ENCODE peak calls at places on chromosomes 4 and X, in ten cellular contexts. Z is M059J; F is neural crest cell; J is endodermal cell; L is activated T-cell treated with anti-CD3 and anti-CD28 coated beads, Interleukin-2, amount 50 U/mL, for 48 hours; M is posterior cingulate gyrus; T is IMR-90; U is activated naive CD4-positive, alpha-beta T cell treated with anti-CD3 and anti-CD28 coated beads, Interleukin-2, amount 10 ng/mL, durations not matched to agents 7 days and 5 days; Q is GDM1; P is stimulated activated CD4-positive, alpha-beta T cell treated with anti-CD3 and anti-CD28 coated beads, Interleukin-4, amount 100 ng/mL, for 1 hour. V is an unnamed sample.

GRCh38 chr4:124427095-124427767 is 285.3 kb downstream of the ANKRD50 start:
- DNase-seq in Z (no peak), F (no peak), J (no peak), L (no peak), M (no peak), T (no peak), U (no peak), Q (no peak), P (no peak), V (no peak)

GRCh38 chr4:4971796-4972195 is 47.5 kb downstream of the CYTL1 start:
- DNase-seq in Z (no peak), F (no peak), J (no peak), L (no peak), M (no peak), T (no peak), U (no peak), Q (no peak), P (no peak), V (no peak)

GRCh38 chr4:6354119-6354518 is 84.5 kb downstream of the WFS1 start:
- DNase-seq in Z (no peak), F (no peak), J (no peak), L (no peak), M (no peak), T (no peak), U (no peak), Q (no peak), P (no peak), V (no peak)

GRCh38 chr4:86664959-86665358 is 70.8 kb downstream of the PTPN13 start:
- DNase-seq in Z (peak; percentile 69), F (no peak), J (no peak), L (no peak), M (no peak), T (peak; percentile 77), U (no peak), Q (no peak), P (no peak), V (peak; percentile 46)

GRCh38 chr4:123505077-123505456 is 108.5 kb downstream of the SPRY1 start:
- DNase-seq in Z (no peak), F (no peak), J (peak; percentile 74), L (no peak), M (no peak), T (peak; percentile 20), U (no peak), Q (no peak), P (no peak), V (peak; percentile 28)

GRCh38 chrX:87397103-87397886 is 120.3 kb upstream of the KLHL4 start:
- DNase-seq in Z (peak; percentile 42), F (no peak), J (no peak), L (no peak), M (no peak), T (no peak), U (no peak), Q (no peak), P (no peak), V (no peak)

GRCh38 chr4:42371306-42372063 is 25.8 kb upstream of the SHISA3 start:
- DNase-seq in Z (peak; percentile 45), F (no peak), J (no peak), L (no peak), M (no peak), T (peak; percentile 60), U (peak; percentile 26), Q (peak; percentile 24), P (no peak), V (peak; percentile 39)

GRCh38 chrX:45767021-45767491 is 566.4 kb upstream of the DIPK2B start:
- DNase-seq in Z (peak; percentile 69), F (no peak), J (no peak), L (no peak), M (no peak), T (peak; percentile 43), U (no peak), Q (no peak), P (no peak), V (peak; percentile 52)

GRCh38 chr4:144647095-144647959 is 1.4 kb downstream of the HHIP start:
- DNase-seq in Z (peak; percentile 42), F (no peak), J (peak; percentile 66), L (no peak), M (no peak), T (peak; percentile 51), U (peak; percentile 30), Q (no peak), P (no peak), V (peak; percentile 45)

GRCh38 chr4:100508691-100509090 is 9.1 kb downstream of the EMCN start:
- DNase-seq in Z (no peak), F (no peak), J (no peak), L (no peak), M (no peak), T (no peak), U (no peak), Q (no peak), P (no peak), V (no peak)

GRCh38 chr4:122662701-122663100 is 41.8 kb upstream of the IL21 start:
- DNase-seq in Z (no peak), F (no peak), J (peak; percentile 48), L (no peak), M (no peak), T (no peak), U (no peak), Q (no peak), P (no peak), V (no peak)

GRCh38 chrX:137998619-137999018 is 432.7 kb downstream of the ZIC3 start:
- DNase-seq in Z (no peak), F (no peak), J (no peak), L (no peak), M (no peak), T (no peak), U (no peak), Q (no peak), P (no peak), V (no peak)

GRCh38 chrX:1468250-1468772 is 15.6 kb upstream of the ASMTL start:
- DNase-seq in Z (peak; percentile 95), F (no peak), J (peak; percentile 40), L (peak; percentile 81), M (no peak), T (no peak), U (peak; percentile 78), Q (peak; percentile 85), P (peak; percentile 74), V (peak; percentile 63)

GRCh38 chrX:73525928-73526690 is 36.9 kb upstream of the CHIC1 start:
- DNase-seq in Z (no peak), F (no peak), J (peak; percentile 48), L (no peak), M (no peak), T (no peak), U (no peak), Q (no peak), P (no peak), V (peak; percentile 0)

GRCh38 chrX:64352084-64352483 is 43.2 kb downstream of the MTMR8 start:
- DNase-seq in Z (no peak), F (no peak), J (no peak), L (no peak), M (no peak), T (no peak), U (no peak), Q (no peak), P (no peak), V (no peak)

GRCh38 chr4:2186865-2187172 is 55.1 kb downstream of the HAUS3 start:
- DNase-seq in Z (no peak), F (no peak), J (no peak), L (no peak), M (no peak), T (no peak), U (no peak), Q (no peak), P (no peak), V (no peak)

GRCh38 chrX:16212024-16212423 is 44.7 kb downstream of the MAGEB17 start:
- DNase-seq in Z (peak; percentile 21), F (no peak), J (no peak), L (no peak), M (no peak), T (peak; percentile 33), U (no peak), Q (no peak), P (no peak), V (peak; percentile 59)

GRCh38 chr4:176845636-176846035 is 52.9 kb upstream of the VEGFC start:
- DNase-seq in Z (no peak), F (no peak), J (no peak), L (no peak), M (no peak), T (no peak), U (no peak), Q (no peak), P (no peak), V (peak; percentile 32)

GRCh38 chrX:50081282-50081955 is 119.4 kb downstream of the AKAP4 start:
- DNase-seq in Z (peak; percentile 7), F (no peak), J (peak; percentile 76), L (no peak), M (no peak), T (peak; percentile 13), U (no peak), Q (no peak), P (no peak), V (peak; percentile 9)

GRCh38 chr4:6695660-6696581 is 2.2 kb downstream of the S100P start:
- DNase-seq in Z (no peak), F (no peak), J (peak; percentile 44), L (peak; percentile 69), M (no peak), T (peak; percentile 16), U (peak; percentile 80), Q (no peak), P (peak; percentile 32), V (peak; percentile 13)

GRCh38 chrX:106948641-106949040 is 28.4 kb downstream of the CLDN2 start:
- DNase-seq in Z (no peak), F (no peak), J (no peak), L (no peak), M (no peak), T (no peak), U (no peak), Q (no peak), P (no peak), V (no peak)

GRCh38 chrX:130118396-130118795 is 8.1 kb upstream of the ELF4 start:
- DNase-seq in Z (peak; percentile 91), F (no peak), J (no peak), L (no peak), M (no peak), T (peak; percentile 81), U (no peak), Q (no peak), P (no peak), V (peak; percentile 78)

GRCh38 chr4:103207673-103208072 is 9.5 kb upstream of the CENPE start:
- DNase-seq in Z (peak; percentile 5), F (no peak), J (peak; percentile 72), L (no peak), M (no peak), T (no peak), U (no peak), Q (no peak), P (no peak), V (peak; percentile 10)

GRCh38 chr4:26326791-26327190 is 6.0 kb downstream of the RBPJ start:
- DNase-seq in Z (peak; percentile 95), F (no peak), J (no peak), L (no peak), M (no peak), T (peak; percentile 95), U (no peak), Q (no peak), P (no peak), V (peak; percentile 96)

GRCh38 chrX:76454456-76454927 is 27.0 kb downstream of the MAGEE1 start:
- DNase-seq in Z (peak; percentile 0), F (no peak), J (peak; percentile 70), L (no peak), M (no peak), T (peak; percentile 9), U (no peak), Q (no peak), P (no peak), V (peak; percentile 11)

GRCh38 chr4:55395529-55396304 is at the start of gene TMEM165:
- DNase-seq in Z (peak; percentile 82), F (peak; percentile 78), J (peak; percentile 97), L (peak; percentile 92), M (peak; percentile 87), T (peak; percentile 79), U (peak; percentile 94), Q (peak; percentile 88), P (peak; percentile 90), V (peak; percentile 87)

GRCh38 chr4:187204389-187204920 is 480.8 kb upstream of the FAT1 start:
- DNase-seq in Z (peak; percentile 68), F (peak; percentile 3), J (no peak), L (no peak), M (no peak), T (peak; percentile 12), U (no peak), Q (no peak), P (no peak), V (peak; percentile 27)

GRCh38 chrX:20595928-20596550 is 329.3 kb upstream of the RPS6KA3 start:
- DNase-seq in Z (peak; percentile 10), F (no peak), J (no peak), L (peak; percentile 66), M (no peak), T (no peak), U (no peak), Q (no peak), P (peak; percentile 29), V (peak; percentile 1)

V was measured in ELR.